ENCODE peak calls at places on chromosomes 7 and 10, in nine cellular contexts. H, G, V, N, K, F, D, M and U are unnamed samples.

GRCh38 chr7:105296491-105296890 is 92.2 kb downstream of the SRPK2 start:
- DNase-seq in H (no peak), G (no peak), V (no peak), N (no peak), K (no peak), F (no peak), D (no peak), M (no peak), U (no peak)

GRCh38 chr10:100653957-100654834 is 91.2 kb upstream of the PAX2 start:
- DNase-seq in H (peak; percentile 59), G (peak; percentile 63), V (no peak), N (no peak), K (peak; percentile 28), F (no peak), D (no peak), M (peak; percentile 71), U (no peak)

GRCh38 chr7:118352854-118353453 is 128.4 kb downstream of the ANKRD7 start:
- DNase-seq in H (no peak), G (peak; percentile 59), V (no peak), N (no peak), K (no peak), F (no peak), D (no peak), M (peak; percentile 67), U (peak; percentile 27)

GRCh38 chr7:124310934-124311390 is 278.1 kb upstream of the TMEM229A start:
- DNase-seq in H (no peak), G (no peak), V (no peak), N (peak; percentile 10), K (no peak), F (no peak), D (no peak), M (no peak), U (no peak)

GRCh38 chr7:73612598-73613269 is 11.6 kb downstream of the MLXIPL start:
- DNase-seq in H (no peak), G (peak; percentile 98), V (no peak), N (no peak), K (no peak), F (no peak), D (no peak), M (peak; percentile 64), U (peak; percentile 97)

GRCh38 chr10:79184649-79185048 is 115.9 kb downstream of the ZMIZ1 start:
- DNase-seq in H (no peak), G (no peak), V (no peak), N (no peak), K (no peak), F (no peak), D (no peak), M (no peak), U (no peak)

GRCh38 chr7:37315752-37316711 is 132.6 kb downstream of the ELMO1 start:
- DNase-seq in H (no peak), G (no peak), V (no peak), N (no peak), K (peak; percentile 21), F (no peak), D (no peak), M (no peak), U (no peak)

GRCh38 chr10:44326474-44327030 is 58.3 kb downstream of the CXCL12 start:
- DNase-seq in H (no peak), G (no peak), V (no peak), N (no peak), K (no peak), F (no peak), D (no peak), M (peak; percentile 18), U (no peak)

GRCh38 chr7:65250216-65250615 is 123.4 kb upstream of the ZNF92 start:
- DNase-seq in H (no peak), G (no peak), V (no peak), N (no peak), K (no peak), F (no peak), D (no peak), M (no peak), U (no peak)

GRCh38 chr10:23201837-23202236 is 9.7 kb downstream of the PTF1A start:
- DNase-seq in H (no peak), G (no peak), V (no peak), N (no peak), K (no peak), F (no peak), D (no peak), M (no peak), U (no peak)